ENCODE peak calls at places on chromosomes 7 and 10, in four cellular contexts. One of them, this sample, is unnamed. For H3K9me3, the result is how much of the 10 kb centered on the place peaks cover.

GRCh38 chr10:120422459-120422858 is 34.6 kb upstream of the PLPP4 start:
- DNase-seq in sigmoid colon: no peak
- DNase-seq in tibial nerve: no peak
- DNase-seq in OCI-LY7: no peak
- DNase-seq in this sample: no peak

GRCh38 chr7:83546586-83546985 is 102.4 kb downstream of the SEMA3E start:
- DNase-seq in tibial nerve: no peak
- DNase-seq in sigmoid colon: no peak
- DNase-seq in OCI-LY7: no peak
- DNase-seq in this sample: no peak

GRCh38 chr7:122802211-122802833 is 83.9 kb downstream of the CADPS2 start:
- DNase-seq in tibial nerve: no peak
- DNase-seq in sigmoid colon: peak
- DNase-seq in OCI-LY7: no peak
- DNase-seq in this sample: peak

GRCh38 chr10:102935939-102936605 is 18.0 kb downstream of the CNNM2 start:
- DNase-seq in tibial nerve: no peak
- DNase-seq in sigmoid colon: no peak
- DNase-seq in OCI-LY7: no peak
- DNase-seq in this sample: no peak

GRCh38 chr10:69914373-69915268 is 112.9 kb downstream of the COL13A1 start:
- DNase-seq in OCI-LY7: peak
- DNase-seq in sigmoid colon: peak
- DNase-seq in tibial nerve: peak
- DNase-seq in this sample: peak

GRCh38 chr10:75342397-75342796 is 59.2 kb downstream of the ZNF503 start:
- DNase-seq in tibial nerve: no peak
- DNase-seq in OCI-LY7: no peak
- DNase-seq in sigmoid colon: no peak
- DNase-seq in this sample: no peak

GRCh38 chr10:119025776-119026175 is 3.7 kb upstream of the NANOS1 start:
- DNase-seq in tibial nerve: no peak
- DNase-seq in OCI-LY7: no peak
- DNase-seq in sigmoid colon: no peak
- DNase-seq in this sample: peak

GRCh38 chr7:94561841-94562514 is 52.4 kb downstream of the CASD1 start:
- DNase-seq in OCI-LY7: no peak
- DNase-seq in sigmoid colon: no peak
- DNase-seq in tibial nerve: no peak
- DNase-seq in this sample: no peak

GRCh38 chr7:1758417-1758858 is 88.4 kb downstream of the ELFN1 start:
- DNase-seq in tibial nerve: no peak
- DNase-seq in sigmoid colon: peak
- DNase-seq in OCI-LY7: peak
- DNase-seq in this sample: no peak

GRCh38 chr10:7151538-7151937 is 259.3 kb downstream of the SFMBT2 start:
- DNase-seq in OCI-LY7: no peak
- DNase-seq in tibial nerve: no peak
- DNase-seq in sigmoid colon: no peak
- DNase-seq in this sample: no peak

GRCh38 chr7:38318803-38319416 is 45.5 kb upstream of the TARP start:
- DNase-seq in tibial nerve: no peak
- DNase-seq in sigmoid colon: no peak
- DNase-seq in OCI-LY7: peak
- DNase-seq in this sample: no peak

GRCh38 chr7:36943591-36944430 is 219.5 kb upstream of the AOAH start:
- DNase-seq in sigmoid colon: no peak
- DNase-seq in tibial nerve: no peak
- DNase-seq in OCI-LY7: peak
- DNase-seq in this sample: no peak
- H3K9me3 ChIP-seq in sigmoid colon: under half
- H3K9me3 ChIP-seq in tibial nerve: under half
- H3K9me3 ChIP-seq in OCI-LY7: under half
- H3K9me3 ChIP-seq in this sample: under half

DNA sequence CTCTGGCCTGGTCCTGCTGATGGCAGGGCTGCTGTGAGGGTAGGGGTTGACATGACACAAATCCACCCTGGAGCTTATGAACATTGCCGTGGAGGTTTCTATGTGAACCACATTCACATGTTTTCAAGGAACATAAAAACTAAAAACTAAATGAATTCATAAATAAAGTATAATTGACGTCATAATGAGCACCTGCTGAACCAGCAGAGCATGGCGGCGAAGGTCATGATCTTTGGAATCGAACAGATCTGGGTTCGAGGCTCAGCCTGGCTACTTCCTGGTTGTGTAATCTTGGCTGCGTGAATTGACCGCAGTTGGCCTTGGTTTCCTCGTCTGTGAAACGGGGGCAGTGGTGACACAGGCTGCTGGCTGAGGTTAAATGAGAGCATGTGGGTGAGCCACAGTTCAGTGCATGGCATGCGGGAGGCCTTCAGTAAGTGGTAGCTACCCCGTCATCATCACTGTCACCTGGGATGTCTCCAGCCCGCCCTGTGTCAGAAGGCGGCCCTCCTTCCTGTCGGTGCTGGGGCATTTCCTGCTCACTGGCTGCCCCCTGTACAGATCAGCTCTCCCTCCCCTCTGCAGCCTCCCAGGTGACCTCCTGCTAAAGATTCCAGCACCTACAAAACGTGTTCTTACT is 190.2 kb upstream of the SHH start:
- DNase-seq in sigmoid colon: no peak
- DNase-seq in tibial nerve: no peak
- DNase-seq in OCI-LY7: no peak
- DNase-seq in this sample: no peak
- H3K9me3 ChIP-seq in sigmoid colon: under half
- H3K9me3 ChIP-seq in tibial nerve: under half
- H3K9me3 ChIP-seq in OCI-LY7: under half
- H3K9me3 ChIP-seq in this sample: under half

GRCh38 chr7:158449942-158450341 is 137.7 kb downstream of the PTPRN2 start:
- DNase-seq in OCI-LY7: no peak
- DNase-seq in sigmoid colon: no peak
- DNase-seq in tibial nerve: no peak
- DNase-seq in this sample: no peak
- H3K9me3 ChIP-seq in OCI-LY7: under half
- H3K9me3 ChIP-seq in sigmoid colon: under half
- H3K9me3 ChIP-seq in tibial nerve: under half
- H3K9me3 ChIP-seq in this sample: under half

GRCh38 chr10:17257466-17258321 is 29.7 kb downstream of the VIM start:
- DNase-seq in sigmoid colon: no peak
- DNase-seq in OCI-LY7: peak
- DNase-seq in tibial nerve: no peak
- DNase-seq in this sample: no peak

GRCh38 chr10:17263580-17263979 is 35.5 kb downstream of the VIM start:
- DNase-seq in OCI-LY7: peak
- DNase-seq in sigmoid colon: no peak
- DNase-seq in tibial nerve: no peak
- DNase-seq in this sample: no peak

GRCh38 chr10:17256627-17257026 is 28.6 kb downstream of the VIM start:
- DNase-seq in tibial nerve: no peak
- DNase-seq in OCI-LY7: no peak
- DNase-seq in sigmoid colon: no peak
- DNase-seq in this sample: no peak

GRCh38 chr10:17265468-17265867 is 37.4 kb downstream of the VIM start:
- DNase-seq in OCI-LY7: no peak
- DNase-seq in sigmoid colon: no peak
- DNase-seq in tibial nerve: no peak
- DNase-seq in this sample: no peak

GRCh38 chr10:17262502-17262901 is 34.5 kb downstream of the VIM start:
- DNase-seq in sigmoid colon: no peak
- DNase-seq in OCI-LY7: no peak
- DNase-seq in tibial nerve: no peak
- DNase-seq in this sample: no peak
- H3K9me3 ChIP-seq in sigmoid colon: under half
- H3K9me3 ChIP-seq in OCI-LY7: under half
- H3K9me3 ChIP-seq in tibial nerve: under half
- H3K9me3 ChIP-seq in this sample: under half

DNA sequence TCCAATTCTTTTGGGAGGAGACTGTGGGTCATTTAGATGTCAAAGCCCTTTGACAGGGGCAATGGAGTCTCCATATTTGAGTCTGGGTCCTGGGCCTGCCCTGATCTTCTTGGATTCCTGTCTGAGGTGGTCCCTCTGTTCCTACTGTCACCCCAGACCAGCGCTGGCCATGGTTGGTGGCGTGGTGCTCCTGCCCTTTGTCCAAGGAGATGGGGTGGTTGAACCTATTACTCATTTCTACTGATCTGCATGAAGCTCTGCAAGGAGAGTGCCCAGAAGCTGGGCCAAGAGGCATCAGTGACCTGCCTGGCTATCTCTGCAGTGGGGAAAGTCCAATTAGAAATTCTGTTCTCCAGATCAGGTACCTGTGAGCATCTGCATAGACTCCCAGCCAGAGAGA is 355.6 kb upstream of the NUPR2 start:
- DNase-seq in tibial nerve: no peak
- DNase-seq in OCI-LY7: no peak
- DNase-seq in sigmoid colon: no peak
- DNase-seq in this sample: no peak
- H3K9me3 ChIP-seq in tibial nerve: under half
- H3K9me3 ChIP-seq in OCI-LY7: under half
- H3K9me3 ChIP-seq in sigmoid colon: under half
- H3K9me3 ChIP-seq in this sample: under half

GRCh38 chr10:133457100-133457841 is 3.5 kb downstream of the SCART1 start:
- DNase-seq in tibial nerve: no peak
- DNase-seq in sigmoid colon: no peak
- DNase-seq in OCI-LY7: no peak
- DNase-seq in this sample: peak
- H3K9me3 ChIP-seq in tibial nerve: under half
- H3K9me3 ChIP-seq in sigmoid colon: under half
- H3K9me3 ChIP-seq in OCI-LY7: under half
- H3K9me3 ChIP-seq in this sample: under half

This sample was measured in right cardiac atrium.